ENCODE peak calls at places on chromosomes 13 and 19, in four cellular contexts. P, J, Z and V are unnamed samples.
A peak's percentile ranks its signal among the peaks of the same experiment; 100 is the strongest.

GRCh38 chr13:95480131-95480545 is 72.4 kb upstream of the CLDN10 start:
- DNase-seq in Z (no peak), J (peak; percentile 68), P (no peak), V (peak; percentile 70)

GRCh38 chr13:53197424-53197823 is 168.8 kb downstream of the OLFM4 start:
- DNase-seq in P (no peak), J (no peak), Z (no peak), V (no peak)

GRCh38 chr19:16575282-16575681 is 3.1 kb upstream of the SLC35E1 start:
- DNase-seq in Z (no peak), J (no peak), P (no peak), V (no peak)

GRCh38 chr13:89740994-89741678 is 1606.4 kb upstream of the MIR17HG start:
- DNase-seq in Z (no peak), P (no peak), J (peak; percentile 11), V (no peak)

GRCh38 chr13:95367309-95367843 is 66.1 kb upstream of the ABCC4 start:
- DNase-seq in Z (no peak), J (no peak), P (no peak), V (peak; percentile 11)

GRCh38 chr13:26386026-26386425 is 132.1 kb downstream of the CDK8 start:
- DNase-seq in P (no peak), J (no peak), Z (no peak), V (no peak)

GRCh38 chr13:28031220-28031903 is 42.9 kb upstream of the URAD start:
- DNase-seq in P (no peak), J (no peak), Z (peak; percentile 20), V (peak; percentile 67)

GRCh38 chr19:40006273-40006691 is 9.4 kb downstream of the ZNF546 start:
- DNase-seq in Z (no peak), J (peak; percentile 65), P (no peak), V (no peak)

GRCh38 chr19:40799558-40800338 is 757 bp downstream of the EGLN2 start:
- DNase-seq in J (peak; percentile 46), P (peak; percentile 58), Z (no peak), V (peak; percentile 83)

DNA sequence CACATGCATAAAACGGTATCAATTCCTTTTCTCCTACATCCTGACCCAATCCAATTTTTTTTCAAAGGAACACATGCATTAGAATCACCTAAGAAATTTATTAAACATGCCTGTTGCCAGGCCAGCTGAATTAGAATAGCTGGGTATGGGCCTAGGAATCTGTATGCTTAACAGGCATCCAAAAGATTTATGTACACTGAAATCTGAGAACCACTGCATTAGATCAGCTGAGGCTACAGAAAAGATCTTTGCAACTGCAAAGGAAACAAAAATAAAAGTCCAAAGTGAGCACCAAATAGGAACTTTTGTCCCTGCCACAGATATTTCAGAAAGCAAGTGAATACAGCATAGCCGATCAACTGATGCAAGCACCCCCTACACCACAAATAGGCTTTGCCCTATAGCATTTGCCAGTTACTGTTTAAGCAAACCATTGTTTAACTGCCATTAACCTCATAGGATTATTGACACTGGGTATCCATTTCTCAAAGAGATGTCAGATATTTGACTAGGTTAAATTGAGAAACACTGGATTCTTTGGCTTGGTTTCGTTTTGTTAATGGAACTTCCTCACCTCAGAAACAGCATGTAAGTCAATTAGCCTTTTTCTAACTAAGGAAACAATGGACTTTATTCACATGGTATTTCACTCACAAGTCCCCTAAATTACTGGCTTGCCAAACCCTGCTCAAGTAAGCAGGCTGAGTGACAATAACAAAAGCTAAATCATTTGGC is 68.0 kb downstream of the SUCLA2 start:
- DNase-seq in P (no peak), Z (no peak), J (no peak), V (no peak)
- H3K4me3 ChIP-seq in P (no peak overlapping the region), Z (no peak overlapping the region), J (no peak overlapping the region), V (no peak overlapping the region)

GRCh38 chr19:47230122-47230920 is 678 bp downstream of the BBC3 start:
- DNase-seq in Z (peak; percentile 82), J (peak; percentile 51), P (peak; percentile 85), V (peak; percentile 84)
- H3K4me1 ChIP-seq in Z (peaks cover 46% of the 10 kb centered on the region), J (peaks cover 20% of the 10 kb centered on the region), P (peaks cover 10% of the 10 kb centered on the region), V (peaks cover 57% of the 10 kb centered on the region)

GRCh38 chr13:81929988-81930387 is 1589.1 kb upstream of the SPRY2 start:
- DNase-seq in Z (no peak), J (peak; percentile 5), P (no peak), V (no peak)
- TF ChIP-seq CTCF in Z (peak; percentile 16), J (peak; percentile 13), P (no peak), V (peak; percentile 36)

GRCh38 chr19:33280351-33280921 is 21.9 kb downstream of the CEBPA start:
- DNase-seq in Z (no peak), P (no peak), J (no peak), V (no peak)
- H3K4me3 ChIP-seq in Z (no peak overlapping the region), P (no peak overlapping the region), J (no peak overlapping the region), V (no peak overlapping the region)

DNA sequence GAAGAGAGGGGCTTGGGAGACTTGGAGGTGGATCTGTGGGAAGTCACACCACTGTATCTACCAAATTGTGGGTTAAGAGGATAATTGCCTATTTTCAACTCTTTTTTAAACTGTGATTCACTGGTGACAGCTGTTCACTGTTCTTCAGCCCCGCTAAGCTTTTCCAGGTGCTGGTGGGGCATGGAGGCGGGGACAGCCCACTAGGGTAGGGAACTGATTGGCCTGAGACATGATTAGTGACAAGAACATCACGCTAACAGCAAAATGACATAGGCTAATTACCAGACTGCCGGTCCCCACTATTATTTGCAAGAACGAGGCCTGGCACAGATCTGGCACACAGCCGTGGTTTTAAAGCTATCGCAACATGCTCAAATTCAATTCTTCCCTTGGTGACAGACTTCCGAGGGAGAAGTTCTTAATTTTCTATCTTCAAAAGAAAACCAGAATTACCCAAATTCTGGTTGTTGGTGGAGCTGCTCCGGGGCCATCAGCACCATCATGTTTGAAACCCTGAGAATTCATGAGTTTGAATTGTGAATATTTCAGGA is 18.0 kb downstream of the DOCK9 start:
- DNase-seq in Z (no peak), J (no peak), P (no peak), V (no peak)
- H3K4me1 ChIP-seq in Z (peaks cover 13% of the 10 kb centered on the region), J (peaks cover 29% of the 10 kb centered on the region), P (no peaks in the 10 kb centered on the region), V (peaks cover 38% of the 10 kb centered on the region)

DNA sequence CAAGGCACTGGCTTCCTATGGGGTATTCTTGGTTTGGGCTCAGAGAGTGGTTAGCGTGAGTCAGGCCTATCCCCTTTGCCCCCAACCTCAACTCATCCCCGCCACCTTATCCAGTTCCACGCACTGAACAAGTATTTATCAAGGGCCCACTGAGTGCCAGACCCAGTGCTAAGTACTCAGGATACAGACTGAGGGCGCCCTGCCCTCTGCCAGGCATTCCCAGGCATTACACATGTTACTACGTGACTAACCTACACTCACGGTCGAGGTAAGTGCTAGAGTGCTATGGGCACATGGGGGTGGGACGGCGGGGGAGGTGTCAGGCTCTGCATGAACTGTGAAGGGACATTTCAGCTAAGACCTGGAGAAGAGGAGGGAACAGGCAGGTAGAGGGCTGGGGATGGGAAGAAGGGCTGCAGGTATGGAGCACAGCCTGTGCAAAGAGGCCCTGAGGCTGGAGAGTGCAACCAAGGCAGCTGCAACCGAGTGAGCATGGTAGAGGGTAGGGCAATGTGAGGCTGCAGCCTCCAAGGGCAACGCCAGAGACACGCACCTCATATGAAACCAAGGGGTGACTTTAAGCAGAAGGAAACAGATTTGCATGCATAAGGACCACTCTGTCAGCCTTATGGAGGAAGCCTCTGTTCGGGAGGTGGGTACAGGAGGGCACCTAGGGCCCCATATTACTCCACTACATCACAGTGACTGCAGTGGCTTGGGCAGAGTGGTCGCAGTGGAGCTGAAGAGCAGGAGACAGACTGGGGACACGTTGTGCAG is 22.5 kb downstream of the DHRS12 start:
- DNase-seq in Z (no peak), P (no peak), J (peak; percentile 34), V (no peak)
- TF ChIP-seq CTCF in Z (no peak), P (no peak), J (peak; percentile 41), V (no peak)

DNA sequence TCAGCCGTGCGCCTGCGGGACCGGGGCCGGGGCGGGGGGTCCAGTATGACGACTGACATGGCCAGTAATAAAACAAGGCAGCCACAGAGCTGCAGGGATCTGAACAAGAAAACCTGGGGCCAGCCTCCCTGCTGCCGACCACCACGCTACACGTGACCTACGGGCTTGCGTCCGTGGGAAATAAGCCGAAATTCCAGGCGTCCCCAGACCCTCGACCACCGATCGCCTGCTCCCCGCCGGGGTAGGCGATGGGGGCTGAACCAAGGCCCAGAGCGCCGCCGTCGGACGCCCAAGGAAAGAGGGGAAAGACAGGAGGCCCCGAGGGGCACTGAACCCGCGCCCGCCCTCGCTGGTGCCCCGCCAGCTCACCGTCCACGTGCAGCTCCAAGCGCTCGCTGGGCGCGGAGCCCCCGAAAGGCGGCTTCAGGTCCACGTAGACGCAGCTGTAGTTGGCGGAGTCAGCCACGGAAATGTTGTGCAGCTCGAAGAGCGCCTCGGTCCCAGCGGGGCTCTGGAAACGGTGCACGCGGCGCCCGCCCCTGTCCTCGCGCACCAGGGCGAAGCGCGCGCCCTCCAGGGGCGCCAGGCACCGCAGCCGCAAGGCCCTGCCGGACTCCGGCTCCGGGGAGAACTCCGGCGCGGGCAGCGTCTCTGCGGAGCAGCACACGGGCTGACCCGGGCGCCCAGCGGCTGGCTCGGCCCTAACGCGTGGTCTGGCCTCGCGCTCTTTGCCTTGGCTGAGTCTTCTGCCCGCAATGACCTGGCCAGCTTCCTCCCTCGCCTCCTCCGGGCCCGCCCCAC is 3.1 kb downstream of the A1BG start:
- DNase-seq in Z (no peak), P (no peak), J (peak; percentile 41), V (no peak)
- H3K4me3 ChIP-seq in Z (no peak overlapping the region), P (no peak overlapping the region), J (no peak overlapping the region), V (no peak overlapping the region)

GRCh38 chr13:19604306-19604705 is 29.2 kb upstream of the MPHOSPH8 start:
- DNase-seq in Z (no peak), J (no peak), P (no peak), V (no peak)

GRCh38 chr13:19605161-19605955 is 28.1 kb upstream of the MPHOSPH8 start:
- DNase-seq in Z (no peak), P (no peak), J (no peak), V (no peak)

GRCh38 chr13:19597523-19597922 is 35.9 kb upstream of the MPHOSPH8 start:
- DNase-seq in P (no peak), J (peak; percentile 11), Z (no peak), V (no peak)

GRCh38 chr13:19606152-19606551 is 27.3 kb upstream of the MPHOSPH8 start:
- DNase-seq in J (no peak), P (no peak), Z (no peak), V (no peak)

DNA sequence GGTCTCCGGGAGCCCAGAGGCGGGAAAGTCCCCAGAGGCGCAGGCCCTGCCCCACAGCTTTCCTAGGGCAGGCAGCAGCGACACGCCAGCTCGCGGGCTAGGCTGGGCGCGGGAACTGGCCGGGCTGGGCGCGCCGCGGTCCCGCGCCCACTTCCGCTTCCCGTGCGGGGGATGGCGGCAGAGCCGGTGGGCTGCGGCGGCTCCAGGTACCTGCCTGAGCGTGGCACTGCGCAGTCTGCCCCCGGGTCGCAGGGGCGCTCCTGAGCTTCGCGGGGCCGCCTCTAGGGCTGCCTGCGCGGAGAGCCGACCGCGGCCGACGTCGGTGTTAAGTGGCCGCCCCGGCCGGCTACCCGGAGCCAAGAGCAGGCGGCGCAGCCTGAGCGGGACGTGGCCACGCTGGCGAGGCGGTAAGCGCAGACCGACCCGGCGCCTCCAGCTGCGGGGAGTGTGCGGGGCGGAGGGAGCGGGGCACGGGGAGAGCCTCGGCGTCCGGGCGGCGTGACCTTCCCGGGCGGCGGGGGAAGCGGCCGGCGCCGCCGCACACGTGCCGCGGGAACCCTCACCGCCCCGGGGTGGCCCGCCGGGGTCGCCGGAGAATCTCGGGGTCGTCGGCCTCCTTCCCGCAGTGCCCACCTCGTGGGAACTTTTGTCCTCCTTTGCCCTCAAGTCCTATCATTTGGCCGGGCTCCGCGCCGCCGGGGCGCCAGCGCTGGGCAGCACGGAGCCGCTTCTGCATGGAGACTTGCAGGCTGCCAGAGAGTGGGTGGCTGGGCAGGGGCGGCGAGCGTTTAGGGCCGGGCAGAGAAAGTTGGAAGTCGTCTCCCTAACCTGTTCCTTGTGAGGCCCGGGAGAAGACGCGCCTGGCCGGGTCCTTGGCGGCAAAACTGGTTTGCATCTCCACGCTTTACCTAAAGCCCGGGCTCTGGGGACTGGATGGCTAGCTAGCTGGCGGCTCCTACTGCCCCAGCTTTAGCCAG is 31.4 kb upstream of the MPHOSPH8 start:
- DNase-seq in P (peak; percentile 30), Z (peak; percentile 34), J (peak; percentile 65), V (no peak)
- H3K4me1 ChIP-seq in P (no peaks in the 10 kb centered on the region), Z (peaks cover 11% of the 10 kb centered on the region), J (no peaks in the 10 kb centered on the region), V (peaks cover 13% of the 10 kb centered on the region)